ENCODE peak calls at places on chromosomes 1 and 21, in four cellular contexts. H, N, W and B are unnamed samples.

GRCh38 chr1:211559222-211560010 is 19.5 kb downstream of the SLC30A1 start:
- DNase-seq in H (no peak), W (no peak), N (no peak), B (no peak)

GRCh38 chr21:45326169-45326833 is 38.6 kb upstream of the POFUT2 start:
- DNase-seq in H (peak; percentile 62), N (no peak), W (peak; percentile 77), B (no peak)

GRCh38 chr1:66556161-66556611 is 22.2 kb downstream of the SGIP1 start:
- DNase-seq in H (no peak), N (no peak), W (no peak), B (no peak)

GRCh38 chr1:159168043-159168442 is 3.4 kb upstream of the CADM3 start:
- DNase-seq in N (no peak), W (no peak), H (no peak), B (no peak)

GRCh38 chr1:230708631-230709580 is 5.0 kb downstream of the AGT start:
- DNase-seq in N (no peak), W (peak; percentile 35), H (peak; percentile 54), B (no peak)

GRCh38 chr1:32454726-32455125 is 10.1 kb upstream of the ZBTB8B start:
- DNase-seq in N (no peak), H (no peak), W (no peak), B (no peak)

GRCh38 chr1:230286166-230286889 is 139.8 kb downstream of the PGBD5 start:
- DNase-seq in N (no peak), W (no peak), H (no peak), B (no peak)

GRCh38 chr1:74160045-74160444 is 37.9 kb downstream of the LRRIQ3 start:
- DNase-seq in H (no peak), W (no peak), N (no peak), B (no peak)

GRCh38 chr1:108125312-108126138 is 74.6 kb downstream of the SLC25A24 start:
- DNase-seq in H (peak; percentile 81), N (peak; percentile 30), W (peak; percentile 83), B (peak; percentile 34)

GRCh38 chr1:186302378-186302920 is 72.6 kb downstream of the TPR start:
- DNase-seq in H (peak; percentile 34), W (no peak), N (no peak), B (no peak)

GRCh38 chr1:179141592-179142244 is 59.8 kb downstream of the TOR3A start:
- DNase-seq in H (peak; percentile 79), W (peak; percentile 57), N (no peak), B (no peak)

GRCh38 chr21:36164427-36164784 is 7.8 kb downstream of the DOP1B start:
- DNase-seq in W (no peak), N (no peak), H (peak; percentile 40), B (no peak)

GRCh38 chr1:119396982-119397381 is 18.0 kb upstream of the HSD3B2 start:
- DNase-seq in W (no peak), N (no peak), H (no peak), B (no peak)

GRCh38 chr1:58780586-58781452 is 3.0 kb downstream of the JUN start:
- DNase-seq in W (no peak), H (peak; percentile 52), N (no peak), B (peak; percentile 20)

GRCh38 chr21:17468698-17469097 is 44.1 kb upstream of the CXADR start:
- DNase-seq in W (no peak), N (no peak), H (no peak), B (no peak)

GRCh38 chr1:209354111-209354839 is 229.2 kb upstream of the CAMK1G start:
- DNase-seq in H (peak; percentile 91), N (peak; percentile 5), W (peak; percentile 87), B (peak; percentile 7)

GRCh38 chr21:42652527-42653491 is 612 bp upstream of the PDE9A start:
- DNase-seq in W (peak; percentile 38), N (no peak), H (peak; percentile 76), B (no peak)

GRCh38 chr21:36145259-36145658 is 10.4 kb downstream of the CBR3 start:
- DNase-seq in W (no peak), H (no peak), N (no peak), B (no peak)

GRCh38 chr1:202173993-202174392 is 13.6 kb upstream of the PTPN7 start:
- DNase-seq in H (no peak), N (no peak), W (no peak), B (no peak)

GRCh38 chr1:85027242-85027983 is 20.9 kb downstream of the MCOLN3 start:
- DNase-seq in W (peak; percentile 36), H (peak; percentile 27), N (no peak), B (peak; percentile 6)

GRCh38 chr1:10065344-10065685 is 32.6 kb downstream of the UBE4B start:
- DNase-seq in H (no peak), W (no peak), N (no peak), B (no peak)